ENCODE peak calls at places on chromosomes 4 and X, in six cellular contexts. E, X, G, P, Q and D are unnamed samples.

GRCh38 chrX:82711432-82711831 is 796.7 kb upstream of the POU3F4 start:
- DNase-seq in G (no peak), P (no peak), E (no peak), Q (no peak), X (no peak), D (no peak)

GRCh38 chr4:113604955-113605354 is 156.6 kb downstream of the CAMK2D start:
- DNase-seq in P (no peak), E (peak), X (no peak), G (no peak), Q (no peak), D (no peak)

GRCh38 chr4:108586778-108587177 is 33.6 kb upstream of the RPL34 start:
- DNase-seq in Q (no peak), X (no peak), E (no peak), G (no peak), P (no peak), D (no peak)

GRCh38 chr4:41142356-41142755 is 72.0 kb downstream of the APBB2 start:
- DNase-seq in X (no peak), E (no peak), G (peak), P (no peak), Q (no peak), D (no peak)

GRCh38 chr4:5783486-5783885 is 72.5 kb downstream of the EVC start:
- DNase-seq in E (no peak), Q (no peak), X (no peak), G (no peak), P (no peak), D (no peak)

GRCh38 chrX:80335062-80335830 is 85.0 kb upstream of the TENT5D start:
- DNase-seq in G (no peak), X (peak), P (no peak), Q (no peak), E (peak), D (no peak)

GRCh38 chr4:137300776-137301175 is 231.5 kb downstream of the PCDH18 start:
- DNase-seq in G (no peak), P (no peak), Q (no peak), X (no peak), E (no peak), D (no peak)

GRCh38 chr4:175504316-175504715 is 307.7 kb downstream of the GPM6A start:
- DNase-seq in Q (no peak), E (no peak), P (no peak), G (no peak), X (no peak), D (no peak)

GRCh38 chrX:149006235-149006634 is 498.9 kb downstream of the IDS start:
- DNase-seq in P (no peak), G (no peak), Q (no peak), X (no peak), E (no peak), D (no peak)

GRCh38 chrX:19625612-19626011 is 110.3 kb upstream of the MAP3K15 start:
- DNase-seq in X (no peak), P (no peak), Q (no peak), E (no peak), G (peak), D (peak)

GRCh38 chrX:139106111-139106510 is 394.6 kb upstream of the FGF13 start:
- DNase-seq in E (no peak), Q (no peak), G (no peak), X (no peak), P (no peak), D (no peak)

GRCh38 chrX:103779156-103779555 is 2.5 kb downstream of the PLP1 start:
- DNase-seq in E (no peak), X (no peak), P (no peak), G (peak), Q (no peak), D (no peak)

GRCh38 chr4:67909910-67910905 is 26.4 kb upstream of the TMPRSS11D start:
- DNase-seq in E (no peak), G (peak), X (peak), P (peak), Q (no peak), D (peak)

GRCh38 chr4:120008957-120009356 is 57.7 kb downstream of the MAD2L1 start:
- DNase-seq in G (no peak), E (no peak), X (no peak), Q (no peak), P (no peak), D (no peak)

GRCh38 chr4:188819243-188819642 is 680.0 kb downstream of the TRIML1 start:
- DNase-seq in X (no peak), E (no peak), G (no peak), Q (no peak), P (no peak), D (no peak)

GRCh38 chrX:56219702-56220101 is 12.5 kb upstream of the KLF8 start:
- DNase-seq in P (peak), Q (no peak), X (no peak), G (peak), E (no peak), D (peak)

GRCh38 chr4:15144249-15144966 is 142.1 kb downstream of the CPEB2 start:
- DNase-seq in E (no peak), Q (no peak), X (no peak), P (no peak), G (no peak), D (no peak)

GRCh38 chr4:113222006-113222405 is 172.6 kb downstream of the ANK2 start:
- DNase-seq in E (no peak), G (no peak), X (no peak), Q (no peak), P (no peak), D (no peak)

GRCh38 chr4:116122131-116122530 is 963.2 kb downstream of the TRAM1L1 start:
- DNase-seq in G (no peak), E (no peak), X (no peak), Q (no peak), P (no peak), D (no peak)

GRCh38 chrX:283115-283845 is 2.1 kb downstream of the PLCXD1 start:
- DNase-seq in P (no peak), Q (peak), E (peak), G (peak), X (peak), D (peak)

GRCh38 chr4:18722748-18723191 is 701.2 kb upstream of the LCORL start:
- DNase-seq in X (no peak), Q (no peak), P (no peak), E (no peak), G (no peak), D (no peak)

GRCh38 chr4:26729027-26729426 is 131.6 kb upstream of the STIM2 start:
- DNase-seq in X (no peak), Q (no peak), G (no peak), P (peak), E (no peak), D (no peak)

GRCh38 chr4:25299476-25300203 is 12.9 kb upstream of the ZCCHC4 start:
- DNase-seq in P (peak), E (no peak), G (no peak), X (no peak), Q (no peak), D (no peak)

GRCh38 chr4:85688055-85688740 is 213.2 kb downstream of the ARHGAP24 start:
- DNase-seq in Q (no peak), X (no peak), G (no peak), E (no peak), P (no peak), D (no peak)

GRCh38 chr4:107035711-107036601 is at the start of gene DKK2:
- DNase-seq in E (no peak), P (no peak), G (peak), Q (no peak), X (no peak), D (peak)

GRCh38 chr4:6372649-6373525 is 99.5 kb downstream of the PPP2R2C start:
- DNase-seq in G (peak), E (peak), X (peak), Q (peak), P (peak), D (peak)

GRCh38 chrX:44947995-44948394 is 75.0 kb downstream of the KDM6A start:
- DNase-seq in P (no peak), Q (no peak), E (no peak), G (no peak), X (no peak), D (no peak)

GRCh38 chr4:8744083-8744805 is 127.4 kb downstream of the HMX1 start:
- DNase-seq in Q (no peak), X (peak), P (no peak), E (peak), G (no peak), D (no peak)

DNA sequence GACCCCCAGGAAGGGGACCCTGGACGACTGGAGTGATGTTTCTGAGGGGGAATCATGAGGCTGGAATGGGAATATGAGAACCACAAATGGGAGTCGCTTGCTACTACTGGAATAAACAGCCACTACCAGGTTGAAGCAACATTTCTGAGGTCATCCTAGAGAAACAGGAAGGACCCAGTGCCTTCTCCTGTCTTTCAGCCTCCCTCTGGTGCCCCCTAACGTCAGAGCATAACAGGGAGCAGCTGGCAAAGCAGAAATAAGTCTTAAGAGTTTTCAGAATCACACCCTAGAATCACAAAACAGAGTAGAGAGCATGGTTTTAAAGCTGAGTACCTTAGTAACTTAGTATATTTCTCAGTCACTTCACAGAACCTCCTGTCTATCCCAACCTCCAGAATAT is 347.8 kb upstream of the PITX2 start:
- DNase-seq in X (no peak), Q (no peak), G (peak), E (peak), P (peak), D (peak)
- TF ChIP-seq CTCF in X (no peak), Q (peak), G (peak), E (peak), P (peak), D (peak)

GRCh38 chrX:154605566-154605965 is 13.5 kb downstream of the CTAG1B start:
- DNase-seq in Q (no peak), E (no peak), X (no peak), P (no peak), G (no peak), D (no peak)
- TF ChIP-seq MYC in Q (no peak), E (no peak), X (no peak), P (no peak), G (no peak), D (no peak)

GRCh38 chr4:16721618-16722291 is 176.7 kb downstream of the LDB2 start:
- DNase-seq in E (no peak), Q (no peak), X (peak), P (peak), G (peak), D (no peak)
- TF ChIP-seq MAX in E (no peak), Q (no peak), X (no peak), P (no peak), G (no peak), D (no peak)

GRCh38 chr4:152822323-152822722 is 42.6 kb downstream of the ARFIP1 start:
- DNase-seq in Q (no peak), X (no peak), G (no peak), P (no peak), E (no peak), D (no peak)

GRCh38 chr4:152820073-152820472 is 40.3 kb downstream of the ARFIP1 start:
- DNase-seq in X (no peak), Q (no peak), G (no peak), E (no peak), P (no peak), D (no peak)

GRCh38 chr4:152819026-152819645 is 39.4 kb downstream of the ARFIP1 start:
- DNase-seq in Q (no peak), G (no peak), P (no peak), X (no peak), E (no peak), D (no peak)

GRCh38 chr4:152815078-152815477 is 35.3 kb downstream of the ARFIP1 start:
- DNase-seq in G (no peak), Q (no peak), P (peak), X (no peak), E (no peak), D (no peak)

DNA sequence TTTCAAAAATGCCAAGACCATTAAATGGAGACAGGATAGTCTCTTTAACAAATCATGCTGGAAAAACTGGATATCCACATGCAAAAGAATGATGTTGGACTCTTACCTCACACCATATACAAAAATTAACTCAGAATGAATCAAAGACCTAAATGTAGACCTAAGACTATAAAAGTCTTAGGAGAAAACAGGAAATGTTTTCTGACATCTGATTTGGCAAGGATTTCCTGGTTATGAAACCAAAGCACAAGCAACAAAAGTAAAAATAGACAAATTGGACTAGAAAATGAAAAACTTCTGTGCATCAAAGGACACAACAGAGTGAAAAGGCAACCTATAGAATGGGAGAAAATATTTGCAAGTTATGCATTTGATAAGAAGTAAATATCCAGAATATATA is 37.6 kb downstream of the ARFIP1 start:
- DNase-seq in P (no peak), X (no peak), G (peak), E (no peak), Q (no peak), D (no peak)
- TF ChIP-seq CTCF in P (no peak), X (no peak), G (no peak), E (no peak), Q (no peak), D (no peak)

GRCh38 chr4:151489462-151490203 is 80.7 kb downstream of the FHIP1A start:
- DNase-seq in X (no peak), P (peak), Q (no peak), E (no peak), G (no peak), D (no peak)
- TF ChIP-seq MYC in X (no peak), P (no peak), Q (no peak), E (no peak), G (no peak), D (no peak)

GRCh38 chrX:106619797-106620196 is 8.0 kb downstream of the RADX start:
- DNase-seq in G (peak), Q (no peak), X (no peak), P (no peak), E (peak), D (no peak)
- TF ChIP-seq MAX in G (no peak), Q (no peak), X (no peak), P (no peak), E (no peak), D (no peak)

DNA sequence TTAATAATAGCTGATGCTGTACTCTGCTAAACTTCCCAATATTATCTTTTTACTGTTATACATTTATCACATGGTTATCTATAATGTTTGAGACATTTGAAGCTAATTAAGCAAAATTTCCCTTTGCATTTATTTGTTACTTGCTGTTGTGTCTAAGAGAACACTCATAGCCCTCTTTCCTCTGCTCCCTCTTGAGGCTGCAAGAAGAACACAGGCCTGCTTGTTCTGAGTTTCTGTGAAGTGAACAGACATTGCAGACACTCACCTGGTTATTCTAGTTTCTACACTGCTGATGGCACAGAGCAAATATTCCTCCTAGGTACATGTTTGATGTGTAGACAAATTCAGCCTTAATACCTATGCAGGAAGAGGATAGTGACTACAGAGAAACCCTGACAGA is 367.8 kb downstream of the GASK1B start:
- DNase-seq in X (no peak), Q (no peak), P (peak), G (peak), E (no peak), D (no peak)
- TF ChIP-seq CTCF in X (no peak), Q (no peak), P (peak), G (peak), E (no peak), D (no peak)

GRCh38 chr4:118756958-118757357 is 71.8 kb downstream of the METTL14 start:
- DNase-seq in X (no peak), P (no peak), Q (no peak), E (no peak), G (no peak), D (no peak)
- TF ChIP-seq MYC in X (no peak), P (no peak), Q (no peak), E (no peak), G (no peak), D (no peak)

DNA sequence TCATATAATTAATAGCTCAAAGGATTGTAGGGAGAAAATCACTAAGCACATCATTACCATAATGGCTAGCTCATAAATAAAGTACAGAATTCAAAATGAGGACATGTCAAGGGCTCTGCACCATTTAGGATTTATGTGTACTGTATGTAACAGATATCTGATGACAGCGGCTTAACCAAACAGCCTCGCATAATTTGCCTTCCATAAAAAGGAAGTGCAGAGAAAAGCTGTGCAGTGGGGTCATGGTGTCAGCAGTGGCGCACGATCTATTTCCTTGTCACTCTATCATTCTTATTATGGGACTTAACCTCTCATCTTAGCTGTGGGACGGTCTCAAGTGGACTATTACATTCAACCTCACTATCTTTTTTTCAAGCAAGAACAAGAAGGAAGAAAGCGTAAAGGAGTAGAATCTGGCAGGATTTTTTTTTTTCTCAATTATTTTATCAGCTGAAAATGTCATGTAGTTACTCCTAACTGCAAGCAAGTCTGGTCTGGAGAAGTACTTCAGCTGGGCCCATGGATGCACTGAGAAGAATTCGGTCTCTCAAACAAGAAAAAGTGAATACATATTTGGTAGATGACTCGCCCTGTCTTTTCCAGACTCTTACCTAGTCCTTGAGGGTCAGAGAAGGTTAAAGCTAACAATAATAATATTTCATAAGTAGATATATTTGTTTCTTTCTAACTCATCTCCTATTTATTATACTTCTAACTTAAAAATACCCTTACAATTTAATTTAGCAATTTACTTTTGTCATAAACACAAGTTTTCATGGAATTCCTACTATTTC is 94.6 kb downstream of the COX18 start:
- DNase-seq in G (peak), Q (no peak), X (no peak), P (no peak), E (no peak), D (peak)
- TF ChIP-seq MAX in G (no peak), Q (no peak), X (no peak), P (no peak), E (no peak), D (no peak)